ENCODE peak calls at places on chromosomes 7 and 10, in nine cellular contexts. One of them, this sample, is unnamed.
A peak's percentile ranks its signal among the peaks of the same experiment; 100 is the strongest.

GRCh38 chr10:71812913-71813590 is 38.0 kb downstream of the PSAP start:
- DNase-seq in left cardiac atrium: no peak
- DNase-seq in putamen: no peak
- DNase-seq in WERI-Rb-1: no peak
- DNase-seq in A172: no peak
- DNase-seq in T follicular helper cell: no peak
- DNase-seq in stimulated activated CD8-positive, alpha-beta memory T cell treated with anti-CD3 and anti-CD28 coated beads, Interleukin-12 subunit alpha, Interleukin-12 subunit beta, amount 100 ng/mL, for 1 hour: no peak
- DNase-seq in anterior cingulate cortex: no peak
- DNase-seq in T1000: no peak
- DNase-seq in this sample: no peak

GRCh38 chr10:12534824-12535223 is 185.5 kb downstream of the CAMK1D start:
- DNase-seq in left cardiac atrium: no peak
- DNase-seq in putamen: no peak
- DNase-seq in WERI-Rb-1: no peak
- DNase-seq in A172: peak; percentile 16
- DNase-seq in T follicular helper cell: no peak
- DNase-seq in stimulated activated CD8-positive, alpha-beta memory T cell treated with anti-CD3 and anti-CD28 coated beads, Interleukin-12 subunit alpha, Interleukin-12 subunit beta, amount 100 ng/mL, for 1 hour: no peak
- DNase-seq in anterior cingulate cortex: no peak
- DNase-seq in T1000: no peak
- DNase-seq in this sample: no peak

GRCh38 chr7:80385512-80385911 is 126.4 kb downstream of the GNAT3 start:
- DNase-seq in left cardiac atrium: no peak
- DNase-seq in putamen: no peak
- DNase-seq in WERI-Rb-1: no peak
- DNase-seq in A172: no peak
- DNase-seq in T follicular helper cell: no peak
- DNase-seq in stimulated activated CD8-positive, alpha-beta memory T cell treated with anti-CD3 and anti-CD28 coated beads, Interleukin-12 subunit alpha, Interleukin-12 subunit beta, amount 100 ng/mL, for 1 hour: no peak
- DNase-seq in anterior cingulate cortex: no peak
- DNase-seq in T1000: no peak
- DNase-seq in this sample: no peak

GRCh38 chr7:91342402-91342801 is 78.2 kb downstream of the FZD1 start:
- DNase-seq in left cardiac atrium: no peak
- DNase-seq in putamen: no peak
- DNase-seq in WERI-Rb-1: no peak
- DNase-seq in A172: no peak
- DNase-seq in T follicular helper cell: no peak
- DNase-seq in stimulated activated CD8-positive, alpha-beta memory T cell treated with anti-CD3 and anti-CD28 coated beads, Interleukin-12 subunit alpha, Interleukin-12 subunit beta, amount 100 ng/mL, for 1 hour: no peak
- DNase-seq in anterior cingulate cortex: no peak
- DNase-seq in T1000: no peak
- DNase-seq in this sample: no peak

GRCh38 chr7:71132521-71133231 is 732 bp downstream of the GALNT17 start:
- DNase-seq in left cardiac atrium: no peak
- DNase-seq in putamen: no peak
- DNase-seq in WERI-Rb-1: no peak
- DNase-seq in A172: no peak
- DNase-seq in T follicular helper cell: no peak
- DNase-seq in stimulated activated CD8-positive, alpha-beta memory T cell treated with anti-CD3 and anti-CD28 coated beads, Interleukin-12 subunit alpha, Interleukin-12 subunit beta, amount 100 ng/mL, for 1 hour: no peak
- DNase-seq in anterior cingulate cortex: no peak
- DNase-seq in T1000: no peak
- DNase-seq in this sample: no peak

GRCh38 chr10:14524692-14525091 is 194.0 kb upstream of the FRMD4A start:
- DNase-seq in left cardiac atrium: no peak
- DNase-seq in putamen: peak; percentile 22
- DNase-seq in WERI-Rb-1: no peak
- DNase-seq in A172: no peak
- DNase-seq in T follicular helper cell: no peak
- DNase-seq in stimulated activated CD8-positive, alpha-beta memory T cell treated with anti-CD3 and anti-CD28 coated beads, Interleukin-12 subunit alpha, Interleukin-12 subunit beta, amount 100 ng/mL, for 1 hour: no peak
- DNase-seq in anterior cingulate cortex: no peak
- DNase-seq in T1000: no peak
- DNase-seq in this sample: no peak

GRCh38 chr7:141702047-141702567 is at the start of gene DENND11:
- DNase-seq in left cardiac atrium: peak; percentile 61
- DNase-seq in putamen: peak; percentile 69
- DNase-seq in WERI-Rb-1: peak; percentile 11
- DNase-seq in A172: no peak
- DNase-seq in T follicular helper cell: peak; percentile 37
- DNase-seq in stimulated activated CD8-positive, alpha-beta memory T cell treated with anti-CD3 and anti-CD28 coated beads, Interleukin-12 subunit alpha, Interleukin-12 subunit beta, amount 100 ng/mL, for 1 hour: no peak
- DNase-seq in anterior cingulate cortex: no peak
- DNase-seq in T1000: no peak
- DNase-seq in this sample: peak; percentile 61

GRCh38 chr10:71972746-71973695 is 8.8 kb downstream of the CHST3 start:
- DNase-seq in left cardiac atrium: no peak
- DNase-seq in putamen: no peak
- DNase-seq in WERI-Rb-1: no peak
- DNase-seq in A172: peak; percentile 35
- DNase-seq in T follicular helper cell: no peak
- DNase-seq in stimulated activated CD8-positive, alpha-beta memory T cell treated with anti-CD3 and anti-CD28 coated beads, Interleukin-12 subunit alpha, Interleukin-12 subunit beta, amount 100 ng/mL, for 1 hour: no peak
- DNase-seq in anterior cingulate cortex: no peak
- DNase-seq in T1000: no peak
- DNase-seq in this sample: no peak

GRCh38 chr7:117875566-117875965 is 2.3 kb upstream of the CTTNBP2 start:
- DNase-seq in left cardiac atrium: no peak
- DNase-seq in putamen: no peak
- DNase-seq in WERI-Rb-1: no peak
- DNase-seq in A172: no peak
- DNase-seq in T follicular helper cell: no peak
- DNase-seq in stimulated activated CD8-positive, alpha-beta memory T cell treated with anti-CD3 and anti-CD28 coated beads, Interleukin-12 subunit alpha, Interleukin-12 subunit beta, amount 100 ng/mL, for 1 hour: no peak
- DNase-seq in anterior cingulate cortex: no peak
- DNase-seq in T1000: no peak
- DNase-seq in this sample: no peak

GRCh38 chr7:34042406-34042805 is 137.1 kb downstream of the BMPER start:
- DNase-seq in left cardiac atrium: no peak
- DNase-seq in putamen: no peak
- DNase-seq in WERI-Rb-1: no peak
- DNase-seq in A172: peak; percentile 61
- DNase-seq in T follicular helper cell: no peak
- DNase-seq in stimulated activated CD8-positive, alpha-beta memory T cell treated with anti-CD3 and anti-CD28 coated beads, Interleukin-12 subunit alpha, Interleukin-12 subunit beta, amount 100 ng/mL, for 1 hour: no peak
- DNase-seq in anterior cingulate cortex: no peak
- DNase-seq in T1000: no peak
- DNase-seq in this sample: no peak

GRCh38 chr7:33849004-33849403 is 56.3 kb upstream of the BMPER start:
- DNase-seq in left cardiac atrium: no peak
- DNase-seq in putamen: no peak
- DNase-seq in WERI-Rb-1: no peak
- DNase-seq in A172: peak; percentile 36
- DNase-seq in T follicular helper cell: no peak
- DNase-seq in stimulated activated CD8-positive, alpha-beta memory T cell treated with anti-CD3 and anti-CD28 coated beads, Interleukin-12 subunit alpha, Interleukin-12 subunit beta, amount 100 ng/mL, for 1 hour: no peak
- DNase-seq in anterior cingulate cortex: no peak
- DNase-seq in T1000: no peak
- DNase-seq in this sample: no peak

GRCh38 chr10:58666024-58666423 is 153.4 kb downstream of the BICC1 start:
- DNase-seq in left cardiac atrium: no peak
- DNase-seq in putamen: no peak
- DNase-seq in WERI-Rb-1: no peak
- DNase-seq in A172: peak; percentile 38
- DNase-seq in T follicular helper cell: no peak
- DNase-seq in stimulated activated CD8-positive, alpha-beta memory T cell treated with anti-CD3 and anti-CD28 coated beads, Interleukin-12 subunit alpha, Interleukin-12 subunit beta, amount 100 ng/mL, for 1 hour: no peak
- DNase-seq in anterior cingulate cortex: no peak
- DNase-seq in T1000: no peak
- DNase-seq in this sample: no peak

GRCh38 chr10:47245731-47246350 is 54.2 kb upstream of the GDF10 start:
- DNase-seq in left cardiac atrium: no peak
- DNase-seq in putamen: no peak
- DNase-seq in WERI-Rb-1: no peak
- DNase-seq in A172: no peak
- DNase-seq in T follicular helper cell: no peak
- DNase-seq in stimulated activated CD8-positive, alpha-beta memory T cell treated with anti-CD3 and anti-CD28 coated beads, Interleukin-12 subunit alpha, Interleukin-12 subunit beta, amount 100 ng/mL, for 1 hour: no peak
- DNase-seq in anterior cingulate cortex: no peak
- DNase-seq in T1000: no peak
- DNase-seq in this sample: no peak

GRCh38 chr7:155998766-155999630 is 186.7 kb upstream of the SHH start:
- DNase-seq in left cardiac atrium: no peak
- DNase-seq in putamen: no peak
- DNase-seq in WERI-Rb-1: no peak
- DNase-seq in A172: no peak
- DNase-seq in T follicular helper cell: no peak
- DNase-seq in stimulated activated CD8-positive, alpha-beta memory T cell treated with anti-CD3 and anti-CD28 coated beads, Interleukin-12 subunit alpha, Interleukin-12 subunit beta, amount 100 ng/mL, for 1 hour: no peak
- DNase-seq in anterior cingulate cortex: no peak
- DNase-seq in T1000: no peak
- DNase-seq in this sample: no peak

GRCh38 chr10:113084031-113084430 is 134.0 kb downstream of the TCF7L2 start:
- DNase-seq in left cardiac atrium: no peak
- DNase-seq in putamen: no peak
- DNase-seq in WERI-Rb-1: no peak
- DNase-seq in A172: no peak
- DNase-seq in T follicular helper cell: no peak
- DNase-seq in stimulated activated CD8-positive, alpha-beta memory T cell treated with anti-CD3 and anti-CD28 coated beads, Interleukin-12 subunit alpha, Interleukin-12 subunit beta, amount 100 ng/mL, for 1 hour: no peak
- DNase-seq in anterior cingulate cortex: no peak
- DNase-seq in T1000: no peak
- DNase-seq in this sample: no peak

GRCh38 chr7:73742753-73743641 is 4.4 kb upstream of the ABHD11 start:
- DNase-seq in left cardiac atrium: peak; percentile 48
- DNase-seq in putamen: no peak
- DNase-seq in WERI-Rb-1: peak; percentile 76
- DNase-seq in A172: peak; percentile 56
- DNase-seq in T follicular helper cell: no peak
- DNase-seq in stimulated activated CD8-positive, alpha-beta memory T cell treated with anti-CD3 and anti-CD28 coated beads, Interleukin-12 subunit alpha, Interleukin-12 subunit beta, amount 100 ng/mL, for 1 hour: no peak
- DNase-seq in anterior cingulate cortex: no peak
- DNase-seq in T1000: no peak
- DNase-seq in this sample: peak; percentile 39

GRCh38 chr7:78924581-78924980 is 528.9 kb downstream of the MAGI2 start:
- DNase-seq in left cardiac atrium: no peak
- DNase-seq in putamen: no peak
- DNase-seq in WERI-Rb-1: no peak
- DNase-seq in A172: peak; percentile 25
- DNase-seq in T follicular helper cell: no peak
- DNase-seq in stimulated activated CD8-positive, alpha-beta memory T cell treated with anti-CD3 and anti-CD28 coated beads, Interleukin-12 subunit alpha, Interleukin-12 subunit beta, amount 100 ng/mL, for 1 hour: no peak
- DNase-seq in anterior cingulate cortex: no peak
- DNase-seq in T1000: no peak
- DNase-seq in this sample: no peak

GRCh38 chr7:106346678-106347217 is 62.0 kb upstream of the NAMPT start:
- DNase-seq in left cardiac atrium: no peak
- DNase-seq in putamen: no peak
- DNase-seq in WERI-Rb-1: no peak
- DNase-seq in A172: peak; percentile 96
- DNase-seq in T follicular helper cell: peak; percentile 45
- DNase-seq in stimulated activated CD8-positive, alpha-beta memory T cell treated with anti-CD3 and anti-CD28 coated beads, Interleukin-12 subunit alpha, Interleukin-12 subunit beta, amount 100 ng/mL, for 1 hour: peak; percentile 10
- DNase-seq in anterior cingulate cortex: no peak
- DNase-seq in T1000: no peak
- DNase-seq in this sample: peak; percentile 5

GRCh38 chr10:24440817-24441790 is 232.2 kb downstream of the KIAA1217 start:
- DNase-seq in left cardiac atrium: no peak
- DNase-seq in putamen: no peak
- DNase-seq in WERI-Rb-1: no peak
- DNase-seq in A172: peak; percentile 58
- DNase-seq in T follicular helper cell: no peak
- DNase-seq in stimulated activated CD8-positive, alpha-beta memory T cell treated with anti-CD3 and anti-CD28 coated beads, Interleukin-12 subunit alpha, Interleukin-12 subunit beta, amount 100 ng/mL, for 1 hour: no peak
- DNase-seq in anterior cingulate cortex: no peak
- DNase-seq in T1000: peak; percentile 37
- DNase-seq in this sample: no peak

GRCh38 chr7:65477326-65477725 is 103.7 kb downstream of the ZNF92 start:
- DNase-seq in left cardiac atrium: no peak
- DNase-seq in putamen: no peak
- DNase-seq in WERI-Rb-1: peak; percentile 84
- DNase-seq in A172: peak; percentile 26
- DNase-seq in T follicular helper cell: no peak
- DNase-seq in stimulated activated CD8-positive, alpha-beta memory T cell treated with anti-CD3 and anti-CD28 coated beads, Interleukin-12 subunit alpha, Interleukin-12 subunit beta, amount 100 ng/mL, for 1 hour: no peak
- DNase-seq in anterior cingulate cortex: no peak
- DNase-seq in T1000: no peak
- DNase-seq in this sample: no peak

GRCh38 chr10:4704034-4704545 is 121.9 kb upstream of the AKR1E2 start:
- DNase-seq in left cardiac atrium: no peak
- DNase-seq in putamen: no peak
- DNase-seq in WERI-Rb-1: no peak
- DNase-seq in A172: peak; percentile 99
- DNase-seq in T follicular helper cell: no peak
- DNase-seq in stimulated activated CD8-positive, alpha-beta memory T cell treated with anti-CD3 and anti-CD28 coated beads, Interleukin-12 subunit alpha, Interleukin-12 subunit beta, amount 100 ng/mL, for 1 hour: no peak
- DNase-seq in anterior cingulate cortex: no peak
- DNase-seq in T1000: no peak
- DNase-seq in this sample: no peak

GRCh38 chr10:99685232-99686041 is 26.1 kb downstream of the ENTPD7 start:
- DNase-seq in left cardiac atrium: no peak
- DNase-seq in putamen: no peak
- DNase-seq in WERI-Rb-1: no peak
- DNase-seq in A172: no peak
- DNase-seq in T follicular helper cell: no peak
- DNase-seq in stimulated activated CD8-positive, alpha-beta memory T cell treated with anti-CD3 and anti-CD28 coated beads, Interleukin-12 subunit alpha, Interleukin-12 subunit beta, amount 100 ng/mL, for 1 hour: no peak
- DNase-seq in anterior cingulate cortex: no peak
- DNase-seq in T1000: no peak
- DNase-seq in this sample: no peak

GRCh38 chr10:97075961-97076525 is 109.7 kb downstream of the SLIT1 start:
- DNase-seq in left cardiac atrium: no peak
- DNase-seq in putamen: no peak
- DNase-seq in WERI-Rb-1: no peak
- DNase-seq in A172: no peak
- DNase-seq in T follicular helper cell: no peak
- DNase-seq in stimulated activated CD8-positive, alpha-beta memory T cell treated with anti-CD3 and anti-CD28 coated beads, Interleukin-12 subunit alpha, Interleukin-12 subunit beta, amount 100 ng/mL, for 1 hour: no peak
- DNase-seq in anterior cingulate cortex: no peak
- DNase-seq in T1000: no peak
- DNase-seq in this sample: no peak

GRCh38 chr7:137989127-137989526 is 12.8 kb downstream of the CREB3L2 start:
- DNase-seq in left cardiac atrium: no peak
- DNase-seq in putamen: no peak
- DNase-seq in WERI-Rb-1: no peak
- DNase-seq in A172: no peak
- DNase-seq in T follicular helper cell: no peak
- DNase-seq in stimulated activated CD8-positive, alpha-beta memory T cell treated with anti-CD3 and anti-CD28 coated beads, Interleukin-12 subunit alpha, Interleukin-12 subunit beta, amount 100 ng/mL, for 1 hour: no peak
- DNase-seq in anterior cingulate cortex: no peak
- DNase-seq in T1000: no peak
- DNase-seq in this sample: no peak

GRCh38 chr7:18610331-18610948 is 114.9 kb downstream of the HDAC9 start:
- DNase-seq in left cardiac atrium: no peak
- DNase-seq in putamen: no peak
- DNase-seq in WERI-Rb-1: peak; percentile 31
- DNase-seq in A172: peak; percentile 45
- DNase-seq in T follicular helper cell: no peak
- DNase-seq in stimulated activated CD8-positive, alpha-beta memory T cell treated with anti-CD3 and anti-CD28 coated beads, Interleukin-12 subunit alpha, Interleukin-12 subunit beta, amount 100 ng/mL, for 1 hour: no peak
- DNase-seq in anterior cingulate cortex: no peak
- DNase-seq in T1000: no peak
- DNase-seq in this sample: peak; percentile 28

GRCh38 chr10:72784551-72785421 is 92.8 kb downstream of the MCU start:
- DNase-seq in left cardiac atrium: peak; percentile 69
- DNase-seq in putamen: no peak
- DNase-seq in WERI-Rb-1: peak; percentile 25
- DNase-seq in A172: peak; percentile 66
- DNase-seq in T follicular helper cell: no peak
- DNase-seq in stimulated activated CD8-positive, alpha-beta memory T cell treated with anti-CD3 and anti-CD28 coated beads, Interleukin-12 subunit alpha, Interleukin-12 subunit beta, amount 100 ng/mL, for 1 hour: no peak
- DNase-seq in anterior cingulate cortex: no peak
- DNase-seq in T1000: no peak
- DNase-seq in this sample: no peak

GRCh38 chr7:93212881-93213280 is 13.4 kb downstream of the HEPACAM2 start:
- DNase-seq in left cardiac atrium: no peak
- DNase-seq in putamen: no peak
- DNase-seq in WERI-Rb-1: peak; percentile 14
- DNase-seq in A172: no peak
- DNase-seq in T follicular helper cell: no peak
- DNase-seq in stimulated activated CD8-positive, alpha-beta memory T cell treated with anti-CD3 and anti-CD28 coated beads, Interleukin-12 subunit alpha, Interleukin-12 subunit beta, amount 100 ng/mL, for 1 hour: no peak
- DNase-seq in anterior cingulate cortex: no peak
- DNase-seq in T1000: no peak
- DNase-seq in this sample: no peak

GRCh38 chr10:11740907-11741306 is 1.3 kb upstream of the ECHDC3 start:
- DNase-seq in left cardiac atrium: no peak
- DNase-seq in putamen: no peak
- DNase-seq in WERI-Rb-1: no peak
- DNase-seq in A172: no peak
- DNase-seq in T follicular helper cell: no peak
- DNase-seq in stimulated activated CD8-positive, alpha-beta memory T cell treated with anti-CD3 and anti-CD28 coated beads, Interleukin-12 subunit alpha, Interleukin-12 subunit beta, amount 100 ng/mL, for 1 hour: no peak
- DNase-seq in anterior cingulate cortex: no peak
- DNase-seq in T1000: no peak
- DNase-seq in this sample: no peak

GRCh38 chr7:131196808-131197207 is 130.9 kb upstream of the MKLN1 start:
- DNase-seq in left cardiac atrium: peak; percentile 32
- DNase-seq in putamen: no peak
- DNase-seq in WERI-Rb-1: no peak
- DNase-seq in A172: peak; percentile 19
- DNase-seq in T follicular helper cell: no peak
- DNase-seq in stimulated activated CD8-positive, alpha-beta memory T cell treated with anti-CD3 and anti-CD28 coated beads, Interleukin-12 subunit alpha, Interleukin-12 subunit beta, amount 100 ng/mL, for 1 hour: no peak
- DNase-seq in anterior cingulate cortex: no peak
- DNase-seq in T1000: no peak
- DNase-seq in this sample: no peak

GRCh38 chr10:4283841-4284610 is 499.0 kb upstream of the KLF6 start:
- DNase-seq in left cardiac atrium: peak; percentile 48
- DNase-seq in putamen: peak; percentile 19
- DNase-seq in WERI-Rb-1: no peak
- DNase-seq in A172: no peak
- DNase-seq in T follicular helper cell: no peak
- DNase-seq in stimulated activated CD8-positive, alpha-beta memory T cell treated with anti-CD3 and anti-CD28 coated beads, Interleukin-12 subunit alpha, Interleukin-12 subunit beta, amount 100 ng/mL, for 1 hour: no peak
- DNase-seq in anterior cingulate cortex: no peak
- DNase-seq in T1000: no peak
- DNase-seq in this sample: no peak

This sample was measured in memory B cell.